ENCODE peak calls at places on chromosomes 2 and 18, in ten cellular contexts. One of them, this sample, is unnamed.

GRCh38 chr2:163347982-163348842 is 387.6 kb downstream of the FIGN start:
- DNase-seq in adrenal gland: peak
- DNase-seq in right lobe of liver: peak
- DNase-seq in Panc1: peak
- DNase-seq in left ventricle myocardium inferior: peak
- DNase-seq in upper lobe of left lung: peak
- DNase-seq in neuronal stem cell: peak
- DNase-seq in right cardiac atrium: peak
- DNase-seq in cardiac muscle cell: peak
- DNase-seq in tibial artery: peak
- DNase-seq in this sample: no peak

GRCh38 chr2:185299867-185300266 is 438.7 kb upstream of the FSIP2 start:
- DNase-seq in adrenal gland: no peak
- DNase-seq in right lobe of liver: no peak
- DNase-seq in Panc1: no peak
- DNase-seq in left ventricle myocardium inferior: no peak
- DNase-seq in upper lobe of left lung: no peak
- DNase-seq in neuronal stem cell: no peak
- DNase-seq in right cardiac atrium: no peak
- DNase-seq in cardiac muscle cell: no peak
- DNase-seq in tibial artery: peak
- DNase-seq in this sample: no peak

GRCh38 chr2:99256677-99257076 is 1.2 kb upstream of the LYG2 start:
- DNase-seq in adrenal gland: no peak
- DNase-seq in right lobe of liver: no peak
- DNase-seq in Panc1: no peak
- DNase-seq in left ventricle myocardium inferior: no peak
- DNase-seq in upper lobe of left lung: no peak
- DNase-seq in neuronal stem cell: no peak
- DNase-seq in right cardiac atrium: no peak
- DNase-seq in cardiac muscle cell: no peak
- DNase-seq in tibial artery: no peak
- DNase-seq in this sample: no peak

GRCh38 chr18:32208012-32208411 is 18.2 kb downstream of the MEP1B start:
- DNase-seq in adrenal gland: no peak
- DNase-seq in right lobe of liver: peak
- DNase-seq in Panc1: no peak
- DNase-seq in left ventricle myocardium inferior: no peak
- DNase-seq in upper lobe of left lung: no peak
- DNase-seq in neuronal stem cell: no peak
- DNase-seq in right cardiac atrium: no peak
- DNase-seq in cardiac muscle cell: no peak
- DNase-seq in tibial artery: no peak
- DNase-seq in this sample: no peak

GRCh38 chr2:232028071-232028470 is 66.6 kb downstream of the DIS3L2 start:
- DNase-seq in adrenal gland: no peak
- DNase-seq in right lobe of liver: no peak
- DNase-seq in Panc1: no peak
- DNase-seq in left ventricle myocardium inferior: no peak
- DNase-seq in upper lobe of left lung: no peak
- DNase-seq in neuronal stem cell: no peak
- DNase-seq in right cardiac atrium: no peak
- DNase-seq in cardiac muscle cell: no peak
- DNase-seq in tibial artery: no peak
- DNase-seq in this sample: no peak

GRCh38 chr18:28725876-28726275 is 548.9 kb upstream of the CDH2 start:
- DNase-seq in adrenal gland: no peak
- DNase-seq in right lobe of liver: no peak
- DNase-seq in Panc1: no peak
- DNase-seq in left ventricle myocardium inferior: no peak
- DNase-seq in upper lobe of left lung: no peak
- DNase-seq in neuronal stem cell: no peak
- DNase-seq in right cardiac atrium: no peak
- DNase-seq in cardiac muscle cell: no peak
- DNase-seq in tibial artery: no peak
- DNase-seq in this sample: no peak

GRCh38 chr2:128774320-128775063 is 455.8 kb upstream of the HS6ST1 start:
- DNase-seq in adrenal gland: no peak
- DNase-seq in right lobe of liver: peak
- DNase-seq in Panc1: no peak
- DNase-seq in left ventricle myocardium inferior: no peak
- DNase-seq in upper lobe of left lung: no peak
- DNase-seq in neuronal stem cell: no peak
- DNase-seq in right cardiac atrium: no peak
- DNase-seq in cardiac muscle cell: peak
- DNase-seq in tibial artery: peak
- DNase-seq in this sample: no peak

GRCh38 chr2:105381119-105381668 is 17.7 kb downstream of the FHL2 start:
- DNase-seq in adrenal gland: no peak
- DNase-seq in right lobe of liver: no peak
- DNase-seq in Panc1: no peak
- DNase-seq in left ventricle myocardium inferior: no peak
- DNase-seq in upper lobe of left lung: no peak
- DNase-seq in neuronal stem cell: no peak
- DNase-seq in right cardiac atrium: no peak
- DNase-seq in cardiac muscle cell: no peak
- DNase-seq in tibial artery: peak
- DNase-seq in this sample: no peak

GRCh38 chr18:59846814-59847490 is 52.8 kb upstream of the PMAIP1 start:
- DNase-seq in adrenal gland: no peak
- DNase-seq in right lobe of liver: no peak
- DNase-seq in Panc1: no peak
- DNase-seq in left ventricle myocardium inferior: no peak
- DNase-seq in upper lobe of left lung: no peak
- DNase-seq in neuronal stem cell: no peak
- DNase-seq in right cardiac atrium: no peak
- DNase-seq in cardiac muscle cell: peak
- DNase-seq in tibial artery: no peak
- DNase-seq in this sample: no peak

GRCh38 chr18:34543940-34544339 is 166.2 kb upstream of the DTNA start:
- DNase-seq in adrenal gland: no peak
- DNase-seq in right lobe of liver: no peak
- DNase-seq in Panc1: no peak
- DNase-seq in left ventricle myocardium inferior: no peak
- DNase-seq in upper lobe of left lung: no peak
- DNase-seq in neuronal stem cell: no peak
- DNase-seq in right cardiac atrium: no peak
- DNase-seq in cardiac muscle cell: no peak
- DNase-seq in tibial artery: no peak
- DNase-seq in this sample: no peak

GRCh38 chr2:27685577-27685976 is 21.9 kb downstream of the SLC4A1AP start:
- DNase-seq in adrenal gland: no peak
- DNase-seq in right lobe of liver: no peak
- DNase-seq in Panc1: no peak
- DNase-seq in left ventricle myocardium inferior: no peak
- DNase-seq in upper lobe of left lung: no peak
- DNase-seq in neuronal stem cell: no peak
- DNase-seq in right cardiac atrium: no peak
- DNase-seq in cardiac muscle cell: no peak
- DNase-seq in tibial artery: no peak
- DNase-seq in this sample: no peak

GRCh38 chr2:27681844-27682243 is 18.2 kb downstream of the SLC4A1AP start:
- DNase-seq in adrenal gland: no peak
- DNase-seq in right lobe of liver: no peak
- DNase-seq in Panc1: no peak
- DNase-seq in left ventricle myocardium inferior: no peak
- DNase-seq in upper lobe of left lung: no peak
- DNase-seq in neuronal stem cell: no peak
- DNase-seq in right cardiac atrium: no peak
- DNase-seq in cardiac muscle cell: peak
- DNase-seq in tibial artery: no peak
- DNase-seq in this sample: no peak

GRCh38 chr2:27683390-27684071 is 19.8 kb downstream of the SLC4A1AP start:
- DNase-seq in adrenal gland: peak
- DNase-seq in right lobe of liver: peak
- DNase-seq in Panc1: peak
- DNase-seq in left ventricle myocardium inferior: peak
- DNase-seq in upper lobe of left lung: no peak
- DNase-seq in neuronal stem cell: peak
- DNase-seq in right cardiac atrium: peak
- DNase-seq in cardiac muscle cell: peak
- DNase-seq in tibial artery: peak
- DNase-seq in this sample: peak

DNA sequence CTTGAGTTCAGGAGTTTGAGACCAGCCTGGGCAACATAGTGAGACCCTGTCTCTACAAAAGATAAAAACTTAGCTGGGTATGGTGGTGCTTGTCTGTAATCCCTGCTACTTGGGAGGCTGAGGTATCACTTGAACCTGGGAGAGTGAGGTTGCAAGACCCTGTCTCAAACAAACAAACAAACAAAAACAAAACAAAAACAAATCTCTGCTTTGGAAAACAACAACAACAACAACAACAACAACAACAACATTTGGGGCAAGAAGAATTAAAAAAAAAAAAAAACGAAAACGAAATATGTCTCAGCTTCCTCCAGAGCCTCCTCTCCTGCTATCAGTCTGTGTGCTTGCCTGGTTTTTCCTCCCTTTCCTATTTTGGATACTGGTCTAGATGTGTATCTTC is 16.9 kb downstream of the SLC4A1AP start:
- DNase-seq in adrenal gland: no peak
- DNase-seq in right lobe of liver: no peak
- DNase-seq in Panc1: no peak
- DNase-seq in left ventricle myocardium inferior: no peak
- DNase-seq in upper lobe of left lung: no peak
- DNase-seq in neuronal stem cell: no peak
- DNase-seq in right cardiac atrium: no peak
- DNase-seq in cardiac muscle cell: no peak
- DNase-seq in tibial artery: no peak
- DNase-seq in this sample: no peak
- H3K27ac ChIP-seq in adrenal gland: no peak
- H3K27ac ChIP-seq in right lobe of liver: no peak
- H3K27ac ChIP-seq in Panc1: no peak
- H3K27ac ChIP-seq in left ventricle myocardium inferior: no peak
- H3K27ac ChIP-seq in upper lobe of left lung: no peak
- H3K27ac ChIP-seq in neuronal stem cell: no peak
- H3K27ac ChIP-seq in right cardiac atrium: no peak
- H3K27ac ChIP-seq in cardiac muscle cell: peak
- H3K27ac ChIP-seq in tibial artery: no peak
- H3K27ac ChIP-seq in this sample: no peak

DNA sequence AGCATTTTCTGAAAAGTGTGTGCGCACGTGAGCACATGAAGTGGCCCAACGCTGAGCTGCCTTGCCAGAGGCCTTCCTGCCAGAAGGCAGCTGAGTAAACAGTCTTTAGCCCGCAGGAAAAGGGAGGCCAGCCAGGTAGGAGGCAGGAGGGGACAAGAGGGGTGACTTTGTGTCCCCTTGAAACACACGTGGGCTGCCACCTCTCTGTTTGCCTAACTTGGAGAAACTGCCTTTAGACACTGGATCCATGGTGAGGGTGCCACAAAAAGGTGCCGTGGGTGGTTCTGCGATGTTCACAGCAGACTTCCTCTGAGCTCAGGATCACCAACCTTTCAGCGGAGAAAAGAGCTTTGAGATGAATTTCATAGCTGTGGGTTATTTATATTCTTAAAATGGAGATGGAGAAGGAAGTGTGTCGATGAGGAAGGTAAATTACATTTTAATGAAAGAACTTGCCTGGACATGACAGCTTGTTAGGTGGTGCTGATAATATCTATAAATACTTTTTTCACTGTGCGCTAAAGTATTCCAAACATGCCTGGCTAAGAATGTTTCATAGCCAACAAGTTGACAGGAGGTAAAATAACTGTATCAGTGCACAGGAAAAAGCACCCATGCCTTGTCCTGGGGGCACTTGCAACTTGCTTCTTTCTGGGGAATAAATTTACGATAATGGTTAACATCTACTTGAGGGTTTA is 36.6 kb upstream of the ASB1 start:
- DNase-seq in adrenal gland: no peak
- DNase-seq in right lobe of liver: no peak
- DNase-seq in Panc1: no peak
- DNase-seq in left ventricle myocardium inferior: peak
- DNase-seq in upper lobe of left lung: no peak
- DNase-seq in neuronal stem cell: no peak
- DNase-seq in right cardiac atrium: no peak
- DNase-seq in cardiac muscle cell: no peak
- DNase-seq in tibial artery: no peak
- DNase-seq in this sample: no peak
- H3K27ac ChIP-seq in adrenal gland: no peak
- H3K27ac ChIP-seq in right lobe of liver: no peak
- H3K27ac ChIP-seq in Panc1: no peak
- H3K27ac ChIP-seq in left ventricle myocardium inferior: peak
- H3K27ac ChIP-seq in upper lobe of left lung: peak
- H3K27ac ChIP-seq in neuronal stem cell: no peak
- H3K27ac ChIP-seq in right cardiac atrium: peak
- H3K27ac ChIP-seq in cardiac muscle cell: peak
- H3K27ac ChIP-seq in tibial artery: no peak
- H3K27ac ChIP-seq in this sample: no peak

GRCh38 chr2:179569834-179570233 is 291.6 kb downstream of the ZNF385B start:
- DNase-seq in adrenal gland: no peak
- DNase-seq in right lobe of liver: no peak
- DNase-seq in Panc1: no peak
- DNase-seq in left ventricle myocardium inferior: no peak
- DNase-seq in upper lobe of left lung: no peak
- DNase-seq in neuronal stem cell: no peak
- DNase-seq in right cardiac atrium: no peak
- DNase-seq in cardiac muscle cell: peak
- DNase-seq in tibial artery: no peak
- DNase-seq in this sample: no peak

GRCh38 chr2:179572544-179572943 is 288.9 kb downstream of the ZNF385B start:
- DNase-seq in adrenal gland: no peak
- DNase-seq in right lobe of liver: no peak
- DNase-seq in Panc1: no peak
- DNase-seq in left ventricle myocardium inferior: no peak
- DNase-seq in upper lobe of left lung: no peak
- DNase-seq in neuronal stem cell: no peak
- DNase-seq in right cardiac atrium: no peak
- DNase-seq in cardiac muscle cell: no peak
- DNase-seq in tibial artery: no peak
- DNase-seq in this sample: no peak

GRCh38 chr2:179571141-179571713 is 290.2 kb downstream of the ZNF385B start:
- DNase-seq in adrenal gland: no peak
- DNase-seq in right lobe of liver: no peak
- DNase-seq in Panc1: no peak
- DNase-seq in left ventricle myocardium inferior: no peak
- DNase-seq in upper lobe of left lung: no peak
- DNase-seq in neuronal stem cell: no peak
- DNase-seq in right cardiac atrium: no peak
- DNase-seq in cardiac muscle cell: no peak
- DNase-seq in tibial artery: no peak
- DNase-seq in this sample: no peak

GRCh38 chr2:179574061-179574519 is 287.3 kb downstream of the ZNF385B start:
- DNase-seq in adrenal gland: no peak
- DNase-seq in right lobe of liver: no peak
- DNase-seq in Panc1: no peak
- DNase-seq in left ventricle myocardium inferior: no peak
- DNase-seq in upper lobe of left lung: no peak
- DNase-seq in neuronal stem cell: no peak
- DNase-seq in right cardiac atrium: no peak
- DNase-seq in cardiac muscle cell: no peak
- DNase-seq in tibial artery: no peak
- DNase-seq in this sample: no peak

GRCh38 chr2:179571721-179572120 is 289.7 kb downstream of the ZNF385B start:
- DNase-seq in adrenal gland: no peak
- DNase-seq in right lobe of liver: no peak
- DNase-seq in Panc1: no peak
- DNase-seq in left ventricle myocardium inferior: no peak
- DNase-seq in upper lobe of left lung: no peak
- DNase-seq in neuronal stem cell: no peak
- DNase-seq in right cardiac atrium: no peak
- DNase-seq in cardiac muscle cell: no peak
- DNase-seq in tibial artery: no peak
- DNase-seq in this sample: no peak
- H3K27ac ChIP-seq in adrenal gland: no peak
- H3K27ac ChIP-seq in right lobe of liver: peak
- H3K27ac ChIP-seq in Panc1: no peak
- H3K27ac ChIP-seq in left ventricle myocardium inferior: no peak
- H3K27ac ChIP-seq in upper lobe of left lung: peak
- H3K27ac ChIP-seq in neuronal stem cell: no peak
- H3K27ac ChIP-seq in right cardiac atrium: peak
- H3K27ac ChIP-seq in cardiac muscle cell: no peak
- H3K27ac ChIP-seq in tibial artery: no peak
- H3K27ac ChIP-seq in this sample: no peak

GRCh38 chr2:53312181-53312580 is 455.4 kb upstream of the CHAC2 start:
- DNase-seq in adrenal gland: no peak
- DNase-seq in right lobe of liver: no peak
- DNase-seq in Panc1: no peak
- DNase-seq in left ventricle myocardium inferior: no peak
- DNase-seq in upper lobe of left lung: no peak
- DNase-seq in neuronal stem cell: no peak
- DNase-seq in right cardiac atrium: no peak
- DNase-seq in cardiac muscle cell: no peak
- DNase-seq in tibial artery: no peak
- DNase-seq in this sample: no peak
- H3K27ac ChIP-seq in adrenal gland: no peak
- H3K27ac ChIP-seq in right lobe of liver: no peak
- H3K27ac ChIP-seq in Panc1: no peak
- H3K27ac ChIP-seq in left ventricle myocardium inferior: peak
- H3K27ac ChIP-seq in upper lobe of left lung: no peak
- H3K27ac ChIP-seq in neuronal stem cell: no peak
- H3K27ac ChIP-seq in right cardiac atrium: no peak
- H3K27ac ChIP-seq in cardiac muscle cell: no peak
- H3K27ac ChIP-seq in tibial artery: no peak
- H3K27ac ChIP-seq in this sample: no peak